ENCODE peak calls at places on chromosomes 3 and 15, in nine cellular contexts. One of them, this sample, is unnamed.
A peak's percentile ranks its signal among the peaks of the same experiment; 100 is the strongest.

GRCh38 chr3:10099030-10099429 is 9.0 kb downstream of the FANCD2OS start:
- DNase-seq in uterus: no peak
- DNase-seq in suprapubic skin: no peak
- DNase-seq in Panc1: no peak
- DNase-seq in CD8-positive, alpha-beta T cell: no peak
- DNase-seq in heart left ventricle: no peak
- DNase-seq in body of pancreas: no peak
- DNase-seq in left lung: no peak
- DNase-seq in right atrium auricular region: no peak
- DNase-seq in this sample: no peak

GRCh38 chr15:74122403-74123130 is 7.8 kb upstream of the ISLR2 start:
- DNase-seq in body of pancreas: no peak
- DNase-seq in suprapubic skin: no peak
- DNase-seq in heart left ventricle: no peak
- DNase-seq in uterus: no peak
- DNase-seq in Panc1: no peak
- DNase-seq in right atrium auricular region: no peak
- DNase-seq in left lung: no peak
- DNase-seq in CD8-positive, alpha-beta T cell: no peak
- DNase-seq in this sample: no peak

GRCh38 chr3:46396129-46396528 is 10.7 kb downstream of the CCR5AS start:
- DNase-seq in uterus: no peak
- DNase-seq in body of pancreas: no peak
- DNase-seq in Panc1: no peak
- DNase-seq in suprapubic skin: no peak
- DNase-seq in heart left ventricle: no peak
- DNase-seq in right atrium auricular region: no peak
- DNase-seq in left lung: peak; percentile 64
- DNase-seq in CD8-positive, alpha-beta T cell: no peak
- DNase-seq in this sample: no peak

GRCh38 chr3:144771401-144771870 is 799.8 kb downstream of the DIPK2A start:
- DNase-seq in right atrium auricular region: no peak
- DNase-seq in body of pancreas: no peak
- DNase-seq in suprapubic skin: no peak
- DNase-seq in heart left ventricle: no peak
- DNase-seq in CD8-positive, alpha-beta T cell: no peak
- DNase-seq in left lung: no peak
- DNase-seq in Panc1: no peak
- DNase-seq in uterus: no peak
- DNase-seq in this sample: no peak

GRCh38 chr3:174247671-174248070 is 611.5 kb upstream of the NAALADL2 start:
- DNase-seq in right atrium auricular region: no peak
- DNase-seq in heart left ventricle: no peak
- DNase-seq in CD8-positive, alpha-beta T cell: no peak
- DNase-seq in body of pancreas: no peak
- DNase-seq in suprapubic skin: no peak
- DNase-seq in uterus: no peak
- DNase-seq in left lung: no peak
- DNase-seq in Panc1: no peak
- DNase-seq in this sample: no peak

GRCh38 chr3:157089455-157090221 is 70.3 kb downstream of the CCNL1 start:
- DNase-seq in suprapubic skin: no peak
- DNase-seq in heart left ventricle: peak; percentile 63
- DNase-seq in right atrium auricular region: peak; percentile 78
- DNase-seq in uterus: peak; percentile 50
- DNase-seq in CD8-positive, alpha-beta T cell: no peak
- DNase-seq in Panc1: peak; percentile 18
- DNase-seq in left lung: peak; percentile 63
- DNase-seq in body of pancreas: peak; percentile 53
- DNase-seq in this sample: peak; percentile 94

GRCh38 chr3:100891033-100891432 is 102.2 kb downstream of the ABI3BP start:
- DNase-seq in right atrium auricular region: no peak
- DNase-seq in CD8-positive, alpha-beta T cell: no peak
- DNase-seq in heart left ventricle: no peak
- DNase-seq in left lung: no peak
- DNase-seq in suprapubic skin: no peak
- DNase-seq in Panc1: no peak
- DNase-seq in body of pancreas: no peak
- DNase-seq in uterus: no peak
- DNase-seq in this sample: peak; percentile 36

GRCh38 chr15:29089731-29090616 is 179.6 kb downstream of the NSMCE3 start:
- DNase-seq in left lung: no peak
- DNase-seq in right atrium auricular region: no peak
- DNase-seq in body of pancreas: no peak
- DNase-seq in Panc1: no peak
- DNase-seq in uterus: no peak
- DNase-seq in heart left ventricle: no peak
- DNase-seq in suprapubic skin: no peak
- DNase-seq in CD8-positive, alpha-beta T cell: peak; percentile 11
- DNase-seq in this sample: peak; percentile 18

GRCh38 chr15:83694030-83694429 is 40.1 kb downstream of the ADAMTSL3 start:
- DNase-seq in left lung: no peak
- DNase-seq in uterus: peak; percentile 34
- DNase-seq in heart left ventricle: no peak
- DNase-seq in right atrium auricular region: no peak
- DNase-seq in Panc1: no peak
- DNase-seq in CD8-positive, alpha-beta T cell: no peak
- DNase-seq in body of pancreas: no peak
- DNase-seq in suprapubic skin: no peak
- DNase-seq in this sample: peak; percentile 5

GRCh38 chr3:134959516-134959915 is 164.5 kb downstream of the EPHB1 start:
- DNase-seq in left lung: no peak
- DNase-seq in suprapubic skin: no peak
- DNase-seq in body of pancreas: no peak
- DNase-seq in CD8-positive, alpha-beta T cell: no peak
- DNase-seq in heart left ventricle: no peak
- DNase-seq in uterus: no peak
- DNase-seq in Panc1: no peak
- DNase-seq in right atrium auricular region: no peak
- DNase-seq in this sample: no peak

GRCh38 chr3:134952372-134952771 is 157.3 kb downstream of the EPHB1 start:
- DNase-seq in suprapubic skin: no peak
- DNase-seq in body of pancreas: no peak
- DNase-seq in Panc1: no peak
- DNase-seq in heart left ventricle: no peak
- DNase-seq in CD8-positive, alpha-beta T cell: no peak
- DNase-seq in left lung: no peak
- DNase-seq in right atrium auricular region: no peak
- DNase-seq in uterus: no peak
- DNase-seq in this sample: no peak

GRCh38 chr3:134955874-134956273 is 160.8 kb downstream of the EPHB1 start:
- DNase-seq in heart left ventricle: no peak
- DNase-seq in CD8-positive, alpha-beta T cell: no peak
- DNase-seq in right atrium auricular region: no peak
- DNase-seq in uterus: no peak
- DNase-seq in suprapubic skin: no peak
- DNase-seq in body of pancreas: no peak
- DNase-seq in Panc1: no peak
- DNase-seq in left lung: no peak
- DNase-seq in this sample: no peak

GRCh38 chr3:134956395-134956794 is 161.3 kb downstream of the EPHB1 start:
- DNase-seq in uterus: no peak
- DNase-seq in CD8-positive, alpha-beta T cell: no peak
- DNase-seq in right atrium auricular region: no peak
- DNase-seq in Panc1: no peak
- DNase-seq in suprapubic skin: no peak
- DNase-seq in body of pancreas: no peak
- DNase-seq in heart left ventricle: no peak
- DNase-seq in left lung: no peak
- DNase-seq in this sample: no peak

GRCh38 chr3:134956844-134957243 is 161.8 kb downstream of the EPHB1 start:
- DNase-seq in left lung: no peak
- DNase-seq in Panc1: no peak
- DNase-seq in CD8-positive, alpha-beta T cell: no peak
- DNase-seq in suprapubic skin: no peak
- DNase-seq in heart left ventricle: no peak
- DNase-seq in body of pancreas: no peak
- DNase-seq in uterus: no peak
- DNase-seq in right atrium auricular region: no peak
- DNase-seq in this sample: no peak
- H3K4me3 ChIP-seq in left lung: no peak overlapping the region
- H3K4me3 ChIP-seq in Panc1: no peak overlapping the region
- H3K4me3 ChIP-seq in CD8-positive, alpha-beta T cell: no peak overlapping the region
- H3K4me3 ChIP-seq in suprapubic skin: no peak overlapping the region
- H3K4me3 ChIP-seq in heart left ventricle: no peak overlapping the region
- H3K4me3 ChIP-seq in body of pancreas: no peak overlapping the region
- H3K4me3 ChIP-seq in uterus: no peak overlapping the region
- H3K4me3 ChIP-seq in right atrium auricular region: no peak overlapping the region
- H3K4me3 ChIP-seq in this sample: no peak overlapping the region

GRCh38 chr3:112779558-112780480 is 66.8 kb downstream of the CD200R1L start:
- DNase-seq in CD8-positive, alpha-beta T cell: no peak
- DNase-seq in right atrium auricular region: no peak
- DNase-seq in uterus: no peak
- DNase-seq in left lung: no peak
- DNase-seq in Panc1: no peak
- DNase-seq in body of pancreas: no peak
- DNase-seq in heart left ventricle: no peak
- DNase-seq in suprapubic skin: no peak
- DNase-seq in this sample: no peak
- TF ChIP-seq CTCF in CD8-positive, alpha-beta T cell: no peak
- TF ChIP-seq CTCF in right atrium auricular region: no peak
- TF ChIP-seq CTCF in uterus: no peak
- TF ChIP-seq CTCF in left lung: no peak
- TF ChIP-seq CTCF in Panc1: no peak
- TF ChIP-seq CTCF in body of pancreas: no peak
- TF ChIP-seq CTCF in heart left ventricle: no peak
- TF ChIP-seq CTCF in suprapubic skin: no peak
- TF ChIP-seq CTCF in this sample: no peak

GRCh38 chr3:151460240-151460639 is 621 bp downstream of the IGSF10 start:
- DNase-seq in heart left ventricle: no peak
- DNase-seq in left lung: no peak
- DNase-seq in suprapubic skin: no peak
- DNase-seq in CD8-positive, alpha-beta T cell: no peak
- DNase-seq in right atrium auricular region: no peak
- DNase-seq in Panc1: no peak
- DNase-seq in uterus: no peak
- DNase-seq in body of pancreas: no peak
- DNase-seq in this sample: no peak
- H3K4me3 ChIP-seq in heart left ventricle: peak overlapping the region; percentile 49
- H3K4me3 ChIP-seq in left lung: peak overlapping the region; percentile 40
- H3K4me3 ChIP-seq in suprapubic skin: peak overlapping the region; percentile 58
- H3K4me3 ChIP-seq in CD8-positive, alpha-beta T cell: no peak overlapping the region
- H3K4me3 ChIP-seq in right atrium auricular region: peak overlapping the region; percentile 41
- H3K4me3 ChIP-seq in Panc1: no peak overlapping the region
- H3K4me3 ChIP-seq in uterus: no peak overlapping the region
- H3K4me3 ChIP-seq in body of pancreas: peak overlapping the region; percentile 49
- H3K4me3 ChIP-seq in this sample: peak overlapping the region; percentile 63

DNA sequence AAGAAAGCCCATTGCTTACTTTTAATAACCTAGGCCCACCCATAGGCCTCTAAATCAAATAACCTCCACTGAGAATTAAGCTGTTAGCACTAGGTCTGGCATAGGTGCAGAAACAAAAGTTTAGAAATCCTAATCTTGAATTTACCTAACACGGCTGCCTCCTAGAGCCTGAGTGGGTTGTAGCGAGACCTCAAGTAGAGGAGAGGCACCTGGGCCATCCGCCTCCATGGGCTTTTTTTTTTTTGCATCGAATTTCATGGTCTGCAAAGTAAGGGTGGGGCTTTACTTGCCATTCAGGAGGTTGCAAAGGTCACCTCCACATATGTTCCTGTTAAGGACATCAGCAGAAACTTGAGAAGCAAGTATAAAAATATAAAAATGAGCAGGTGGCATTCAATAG is 6.6 kb upstream of the TPM1 start:
- DNase-seq in heart left ventricle: no peak
- DNase-seq in uterus: no peak
- DNase-seq in right atrium auricular region: no peak
- DNase-seq in suprapubic skin: no peak
- DNase-seq in body of pancreas: no peak
- DNase-seq in left lung: no peak
- DNase-seq in Panc1: no peak
- DNase-seq in CD8-positive, alpha-beta T cell: no peak
- DNase-seq in this sample: no peak
- TF ChIP-seq CTCF in heart left ventricle: no peak
- TF ChIP-seq CTCF in uterus: no peak
- TF ChIP-seq CTCF in right atrium auricular region: no peak
- TF ChIP-seq CTCF in suprapubic skin: no peak
- TF ChIP-seq CTCF in body of pancreas: no peak
- TF ChIP-seq CTCF in left lung: no peak
- TF ChIP-seq CTCF in Panc1: peak; percentile 20
- TF ChIP-seq CTCF in CD8-positive, alpha-beta T cell: no peak
- TF ChIP-seq CTCF in this sample: no peak